ENCODE peak calls at places on chromosomes 2 and 18, in seven cellular contexts. H, M, Z, E, U, K and V are unnamed samples. For H3K27me3, the result is how much of the 10 kb centered on the place peaks cover.

GRCh38 chr18:54529444-54529843 is 61.6 kb upstream of the DYNAP start:
- DNase-seq in H (no peak), M (no peak), Z (no peak), E (no peak), U (no peak), K (no peak), V (peak)

GRCh38 chr2:81328968-81329367 is 1024.4 kb upstream of the LRRTM1 start:
- DNase-seq in H (no peak), M (no peak), Z (no peak), E (no peak), U (no peak), K (no peak), V (no peak)

GRCh38 chr18:24731158-24731557 is 270.7 kb downstream of the HRH4 start:
- DNase-seq in H (no peak), M (no peak), Z (no peak), E (no peak), U (no peak), K (no peak), V (no peak)

GRCh38 chr2:108853421-108853820 is 66.8 kb downstream of the CCDC138 start:
- DNase-seq in H (no peak), M (peak), Z (no peak), E (no peak), U (no peak), K (no peak), V (no peak)

GRCh38 chr2:10257036-10257435 is 45.7 kb upstream of the HPCAL1 start:
- DNase-seq in H (no peak), M (no peak), Z (no peak), E (no peak), U (no peak), K (no peak), V (no peak)

GRCh38 chr2:215921884-215922283 is 91.5 kb downstream of the MREG start:
- DNase-seq in H (peak), M (peak), Z (no peak), E (no peak), U (peak), K (peak), V (no peak)

GRCh38 chr2:104872866-104873688 is 19.2 kb downstream of the POU3F3 start:
- DNase-seq in H (peak), M (peak), Z (peak), E (no peak), U (peak), K (peak), V (peak)

GRCh38 chr18:3012306-3012919 is 531 bp downstream of the LPIN2 start:
- DNase-seq in H (peak), M (peak), Z (peak), E (peak), U (peak), K (peak), V (peak)

GRCh38 chr18:60391571-60392226 is 19.1 kb upstream of the MC4R start:
- DNase-seq in H (no peak), M (no peak), Z (no peak), E (no peak), U (no peak), K (no peak), V (no peak)

GRCh38 chr2:23637011-23637778 is 252.2 kb downstream of the KLHL29 start:
- DNase-seq in H (no peak), M (peak), Z (no peak), E (no peak), U (peak), K (no peak), V (no peak)

GRCh38 chr18:35780937-35781336 is 191.5 kb upstream of the RMP24 start:
- DNase-seq in H (no peak), M (no peak), Z (no peak), E (no peak), U (no peak), K (no peak), V (no peak)

GRCh38 chr2:82013641-82014040 is 1709.1 kb upstream of the LRRTM1 start:
- DNase-seq in H (no peak), M (no peak), Z (no peak), E (no peak), U (no peak), K (no peak), V (peak)

GRCh38 chr18:13369756-13370510 is 151.4 kb downstream of the LDLRAD4 start:
- DNase-seq in H (no peak), M (no peak), Z (peak), E (no peak), U (no peak), K (no peak), V (no peak)

GRCh38 chr2:42118759-42119569 is 50.2 kb upstream of the EML4 start:
- DNase-seq in H (no peak), M (no peak), Z (no peak), E (no peak), U (no peak), K (no peak), V (no peak)

GRCh38 chr18:12906773-12907172 is 22.7 kb upstream of the PTPN2 start:
- DNase-seq in H (no peak), M (no peak), Z (no peak), E (no peak), U (no peak), K (no peak), V (no peak)

GRCh38 chr2:234951386-234952269 is at the start of gene SH3BP4:
- DNase-seq in H (peak), M (peak), Z (peak), E (no peak), U (peak), K (peak), V (peak)

GRCh38 chr2:111691164-111691895 is 192.7 kb downstream of the ANAPC1 start:
- DNase-seq in H (no peak), M (no peak), Z (no peak), E (no peak), U (no peak), K (no peak), V (no peak)

GRCh38 chr2:104859310-104860130 is 5.6 kb downstream of the POU3F3 start:
- DNase-seq in H (no peak), M (no peak), Z (no peak), E (no peak), U (no peak), K (no peak), V (no peak)

GRCh38 chr2:231890896-231891513 is 35.2 kb downstream of the NPPC start:
- DNase-seq in H (no peak), M (no peak), Z (no peak), E (no peak), U (no peak), K (peak), V (no peak)

GRCh38 chr2:173588931-173589369 is 234.3 kb downstream of the CDCA7 start:
- DNase-seq in H (no peak), M (peak), Z (no peak), E (no peak), U (no peak), K (peak), V (no peak)

GRCh38 chr2:158936978-158937377 is 31.5 kb upstream of the TANC1 start:
- DNase-seq in H (no peak), M (peak), Z (peak), E (no peak), U (no peak), K (peak), V (no peak)

GRCh38 chr2:99701503-99701902 is 211.7 kb upstream of the REV1 start:
- DNase-seq in H (no peak), M (peak), Z (no peak), E (no peak), U (no peak), K (peak), V (no peak)

GRCh38 chr2:240229603-240230423 is 89.4 kb upstream of the OTOS start:
- DNase-seq in H (no peak), M (peak), Z (peak), E (no peak), U (no peak), K (peak), V (no peak)

DNA sequence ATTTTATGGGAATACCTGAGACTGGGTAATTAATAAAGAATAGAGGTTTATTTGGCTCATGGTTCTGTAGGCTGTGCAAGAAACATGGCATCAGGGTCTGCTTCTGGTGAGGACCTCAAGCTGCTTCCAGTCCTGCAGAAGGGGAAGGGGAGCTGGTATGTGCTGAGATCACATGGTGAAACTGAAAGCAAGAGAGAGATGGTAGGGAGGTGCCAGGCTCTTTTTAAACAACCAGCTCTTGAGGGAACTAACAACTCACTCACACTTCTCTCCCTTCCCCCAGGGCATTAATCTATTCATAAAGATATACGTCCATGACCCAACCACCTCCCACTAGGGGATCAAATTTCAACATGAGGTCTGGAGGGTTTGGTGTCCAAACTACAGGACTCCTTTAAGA is 40.1 kb downstream of the AGPS start:
- DNase-seq in H (no peak), M (no peak), Z (no peak), E (no peak), U (no peak), K (no peak), V (no peak)
- H3K4me3 ChIP-seq in H (no peak), M (no peak), Z (no peak), E (no peak), U (no peak), K (no peak), V (no peak)

DNA sequence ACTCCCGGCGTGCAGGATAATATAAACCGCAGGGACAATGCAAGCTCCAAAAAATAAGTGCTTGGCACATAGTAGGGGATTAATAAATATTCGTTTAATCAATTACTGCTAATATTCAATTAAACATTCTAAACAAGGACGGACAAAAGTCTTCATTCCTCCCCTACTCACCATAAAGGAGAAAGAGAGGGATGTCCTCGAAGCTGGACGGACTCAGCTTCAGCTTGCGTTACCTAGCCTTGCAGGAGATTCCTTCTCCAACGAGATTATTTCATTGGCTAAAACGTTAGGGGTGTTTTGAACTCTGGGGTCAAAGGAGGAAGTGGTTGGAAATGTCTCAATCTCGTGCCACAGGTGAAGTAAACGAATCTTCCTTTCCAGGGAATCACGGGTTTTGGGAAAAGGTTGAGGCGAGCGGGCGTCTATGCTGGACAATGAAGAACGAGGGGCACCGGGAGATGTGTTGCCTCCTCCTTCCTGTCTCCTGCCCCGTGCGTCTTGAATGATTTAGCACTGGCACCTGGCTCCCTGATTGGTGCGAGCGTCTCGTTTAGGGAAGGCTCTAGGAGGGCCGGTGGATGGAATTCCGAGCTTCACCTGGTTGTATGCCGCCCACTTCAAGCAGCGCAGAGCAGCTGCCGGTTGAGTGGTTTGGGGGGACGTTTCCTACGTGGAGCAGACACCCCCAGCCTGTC is 2.0 kb upstream of the GAD1 start:
- DNase-seq in H (no peak), M (no peak), Z (no peak), E (no peak), U (no peak), K (no peak), V (peak)
- H3K27me3 ChIP-seq in H (under half), M (half or more), Z (half or more), E (half or more), U (half or more), K (under half), V (half or more)

GRCh38 chr2:75637568-75637967 is 9.0 kb upstream of the MRPL19 start:
- DNase-seq in H (no peak), M (no peak), Z (no peak), E (no peak), U (no peak), K (no peak), V (peak)
- H3K4me3 ChIP-seq in H (no peak), M (no peak), Z (no peak), E (no peak), U (no peak), K (no peak), V (no peak)

DNA sequence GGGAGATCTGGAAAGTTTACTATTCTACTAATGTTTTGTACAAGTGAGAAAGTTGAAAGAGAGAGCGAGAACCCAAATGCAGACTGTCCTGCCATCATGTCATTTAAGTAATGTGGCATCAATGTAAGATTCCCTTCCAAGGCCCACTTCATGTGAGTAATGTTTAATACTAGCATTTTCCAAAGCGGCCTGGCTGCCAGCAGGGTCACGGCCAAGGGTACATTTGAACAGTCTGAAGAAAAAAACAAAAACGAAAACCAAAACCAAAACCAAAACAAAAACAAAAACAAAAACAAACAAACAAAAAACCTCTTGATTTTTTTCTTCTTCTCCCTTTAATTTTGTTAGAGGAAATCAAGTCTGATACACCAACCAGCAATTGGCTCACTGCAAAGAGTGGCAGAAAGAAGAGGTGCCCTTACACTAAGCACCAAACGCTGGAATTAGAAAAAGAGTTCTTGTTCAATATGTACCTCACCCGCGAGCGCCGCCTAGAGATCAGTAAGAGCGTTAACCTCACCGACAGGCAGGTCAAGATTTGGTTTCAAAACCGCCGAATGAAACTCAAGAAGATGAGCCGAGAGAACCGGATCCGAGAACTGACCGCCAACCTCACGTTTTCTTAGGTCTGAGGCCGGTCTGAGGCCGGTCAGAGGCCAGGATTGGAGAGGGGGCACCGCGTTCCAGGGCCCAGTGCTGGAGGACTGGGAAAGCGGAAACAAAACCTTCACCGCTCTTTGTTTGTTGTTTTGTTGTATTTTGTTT is 2.2 kb downstream of the HOXD10 start:
- DNase-seq in H (peak), M (no peak), Z (no peak), E (no peak), U (no peak), K (peak), V (peak)
- H3K27me3 ChIP-seq in H (half or more), M (half or more), Z (half or more), E (half or more), U (half or more), K (under half), V (half or more)